ENCODE peak calls at places on chromosomes 4 and X, in five cellular contexts. R is kidney epithelial cell, Z is AG10803, F is PC-9, C is AG04450. D is an unnamed sample.

GRCh38 chrX:100413231-100413630 is 3.2 kb upstream of the PCDH19 start:
- DNase-seq in R (no peak), Z (peak), F (peak), C (no peak), D (peak)

GRCh38 chrX:103554687-103555417 is 30.5 kb upstream of the TCEAL4 start:
- DNase-seq in R (peak), Z (peak), F (peak), C (peak), D (no peak)

GRCh38 chr4:83569429-83569828 is 33.5 kb downstream of the GPAT3 start:
- DNase-seq in R (no peak), Z (no peak), F (no peak), C (no peak), D (no peak)

GRCh38 chr4:113016377-113016776 is 33.1 kb upstream of the ANK2 start:
- DNase-seq in R (no peak), Z (no peak), F (no peak), C (no peak), D (no peak)

GRCh38 chr4:38717604-38718003 is 53.6 kb downstream of the KLF3 start:
- DNase-seq in R (no peak), Z (peak), F (no peak), C (no peak), D (no peak)

GRCh38 chr4:99949999-99950912 is at the start of gene H2AZ1:
- DNase-seq in R (peak), Z (peak), F (peak), C (peak), D (peak)

GRCh38 chr4:110249687-110250387 is 51.4 kb upstream of the ELOVL6 start:
- DNase-seq in R (no peak), Z (no peak), F (no peak), C (no peak), D (no peak)

GRCh38 chrX:53681661-53682060 is 4.9 kb downstream of the HUWE1 start:
- DNase-seq in R (no peak), Z (no peak), F (no peak), C (no peak), D (no peak)

GRCh38 chr4:176676901-176677300 is 115.8 kb downstream of the VEGFC start:
- DNase-seq in R (no peak), Z (peak), F (no peak), C (no peak), D (no peak)

GRCh38 chr4:182754895-182755294 is 162.3 kb downstream of the DCTD start:
- DNase-seq in R (no peak), Z (no peak), F (no peak), C (no peak), D (no peak)

GRCh38 chr4:61204353-61204752 is 4.2 kb downstream of the ADGRL3 start:
- DNase-seq in R (peak), Z (no peak), F (no peak), C (no peak), D (no peak)

GRCh38 chr4:118989098-118990080 is 100.7 kb downstream of the SYNPO2 start:
- DNase-seq in R (peak), Z (peak), F (no peak), C (no peak), D (no peak)

GRCh38 chr4:10730019-10730418 is 45.5 kb upstream of the CLNK start:
- DNase-seq in R (no peak), Z (no peak), F (no peak), C (no peak), D (no peak)

GRCh38 chrX:13001961-13002671 is 27.2 kb downstream of the TMSB4X start:
- DNase-seq in R (no peak), Z (no peak), F (no peak), C (no peak), D (no peak)

GRCh38 chrX:44382871-44383270 is 39.4 kb upstream of the EFHC2 start:
- DNase-seq in R (no peak), Z (no peak), F (no peak), C (peak), D (no peak)

GRCh38 chrX:103828529-103828928 is 3.5 kb downstream of the RAB9B start:
- DNase-seq in R (no peak), Z (no peak), F (no peak), C (no peak), D (no peak)

GRCh38 chrX:71871367-71871766 is 39.3 kb upstream of the NHSL2 start:
- DNase-seq in R (no peak), Z (no peak), F (no peak), C (no peak), D (no peak)

GRCh38 chr4:168633071-168633470 is 136.2 kb downstream of the PALLD start:
- DNase-seq in R (no peak), Z (no peak), F (no peak), C (no peak), D (no peak)

GRCh38 chr4:184787766-184788503 is 37.8 kb downstream of the ACSL1 start:
- DNase-seq in R (peak), Z (no peak), F (no peak), C (no peak), D (no peak)